ENCODE peak calls at places on chromosomes 11 and 22, in nine cellular contexts. One of them, this sample, is unnamed.

GRCh38 chr11:85680897-85681296 is 5.1 kb downstream of the CCDC89 start:
- DNase-seq in H9: peak; percentile 33
- DNase-seq in HFF-Myc: no peak
- DNase-seq in AML-193: no peak
- DNase-seq in activated CD4-positive, CD25-positive, alpha-beta regulatory T cell treated with anti-CD3 and anti-CD28 coated beads, Interleukin-2, amount 50 U/mL, for 72 hours: no peak
- DNase-seq in choroid plexus epithelial cell: no peak
- DNase-seq in fibroblast of lung: no peak
- DNase-seq in NCI-H1930: no peak
- DNase-seq in activated T-helper 1 cell treated with Interleukin-2 at 50 U/mL for 16 hours: no peak
- DNase-seq in this sample: no peak

GRCh38 chr11:131108780-131109179 is 192.5 kb upstream of the SNX19 start:
- DNase-seq in H9: no peak
- DNase-seq in HFF-Myc: no peak
- DNase-seq in AML-193: no peak
- DNase-seq in activated CD4-positive, CD25-positive, alpha-beta regulatory T cell treated with anti-CD3 and anti-CD28 coated beads, Interleukin-2, amount 50 U/mL, for 72 hours: no peak
- DNase-seq in choroid plexus epithelial cell: no peak
- DNase-seq in fibroblast of lung: no peak
- DNase-seq in NCI-H1930: no peak
- DNase-seq in activated T-helper 1 cell treated with Interleukin-2 at 50 U/mL for 16 hours: no peak
- DNase-seq in this sample: no peak

GRCh38 chr11:3357994-3358676 is 20.8 kb downstream of the ZNF195 start:
- DNase-seq in H9: no peak
- DNase-seq in HFF-Myc: no peak
- DNase-seq in AML-193: no peak
- DNase-seq in activated CD4-positive, CD25-positive, alpha-beta regulatory T cell treated with anti-CD3 and anti-CD28 coated beads, Interleukin-2, amount 50 U/mL, for 72 hours: no peak
- DNase-seq in choroid plexus epithelial cell: no peak
- DNase-seq in fibroblast of lung: no peak
- DNase-seq in NCI-H1930: no peak
- DNase-seq in activated T-helper 1 cell treated with Interleukin-2 at 50 U/mL for 16 hours: no peak
- DNase-seq in this sample: no peak

GRCh38 chr11:86910592-86910991 is 44.6 kb downstream of the FZD4 start:
- DNase-seq in H9: no peak
- DNase-seq in HFF-Myc: no peak
- DNase-seq in AML-193: no peak
- DNase-seq in activated CD4-positive, CD25-positive, alpha-beta regulatory T cell treated with anti-CD3 and anti-CD28 coated beads, Interleukin-2, amount 50 U/mL, for 72 hours: no peak
- DNase-seq in choroid plexus epithelial cell: no peak
- DNase-seq in fibroblast of lung: no peak
- DNase-seq in NCI-H1930: no peak
- DNase-seq in activated T-helper 1 cell treated with Interleukin-2 at 50 U/mL for 16 hours: no peak
- DNase-seq in this sample: no peak

GRCh38 chr11:128563942-128564641 is 23.3 kb downstream of the ETS1 start:
- DNase-seq in H9: no peak
- DNase-seq in HFF-Myc: no peak
- DNase-seq in AML-193: no peak
- DNase-seq in activated CD4-positive, CD25-positive, alpha-beta regulatory T cell treated with anti-CD3 and anti-CD28 coated beads, Interleukin-2, amount 50 U/mL, for 72 hours: no peak
- DNase-seq in choroid plexus epithelial cell: no peak
- DNase-seq in fibroblast of lung: no peak
- DNase-seq in NCI-H1930: no peak
- DNase-seq in activated T-helper 1 cell treated with Interleukin-2 at 50 U/mL for 16 hours: no peak
- DNase-seq in this sample: no peak

GRCh38 chr22:34129691-34130486 is 209.6 kb upstream of the LARGE1 start:
- DNase-seq in H9: no peak
- DNase-seq in HFF-Myc: no peak
- DNase-seq in AML-193: no peak
- DNase-seq in activated CD4-positive, CD25-positive, alpha-beta regulatory T cell treated with anti-CD3 and anti-CD28 coated beads, Interleukin-2, amount 50 U/mL, for 72 hours: no peak
- DNase-seq in choroid plexus epithelial cell: no peak
- DNase-seq in fibroblast of lung: no peak
- DNase-seq in NCI-H1930: no peak
- DNase-seq in activated T-helper 1 cell treated with Interleukin-2 at 50 U/mL for 16 hours: no peak
- DNase-seq in this sample: no peak

GRCh38 chr22:20424937-20425587 is 12.6 kb downstream of the SCARF2 start:
- DNase-seq in H9: peak; percentile 96
- DNase-seq in HFF-Myc: no peak
- DNase-seq in AML-193: no peak
- DNase-seq in activated CD4-positive, CD25-positive, alpha-beta regulatory T cell treated with anti-CD3 and anti-CD28 coated beads, Interleukin-2, amount 50 U/mL, for 72 hours: no peak
- DNase-seq in choroid plexus epithelial cell: no peak
- DNase-seq in fibroblast of lung: no peak
- DNase-seq in NCI-H1930: no peak
- DNase-seq in activated T-helper 1 cell treated with Interleukin-2 at 50 U/mL for 16 hours: no peak
- DNase-seq in this sample: peak; percentile 62

GRCh38 chr11:109089144-109089543 is 332.8 kb upstream of the C11orf87 start:
- DNase-seq in H9: no peak
- DNase-seq in HFF-Myc: no peak
- DNase-seq in AML-193: no peak
- DNase-seq in activated CD4-positive, CD25-positive, alpha-beta regulatory T cell treated with anti-CD3 and anti-CD28 coated beads, Interleukin-2, amount 50 U/mL, for 72 hours: no peak
- DNase-seq in choroid plexus epithelial cell: no peak
- DNase-seq in fibroblast of lung: no peak
- DNase-seq in NCI-H1930: no peak
- DNase-seq in activated T-helper 1 cell treated with Interleukin-2 at 50 U/mL for 16 hours: no peak
- DNase-seq in this sample: no peak

GRCh38 chr11:133619397-133619796 is 87.1 kb upstream of the OPCML start:
- DNase-seq in H9: peak; percentile 50
- DNase-seq in HFF-Myc: no peak
- DNase-seq in AML-193: no peak
- DNase-seq in activated CD4-positive, CD25-positive, alpha-beta regulatory T cell treated with anti-CD3 and anti-CD28 coated beads, Interleukin-2, amount 50 U/mL, for 72 hours: no peak
- DNase-seq in choroid plexus epithelial cell: no peak
- DNase-seq in fibroblast of lung: no peak
- DNase-seq in NCI-H1930: no peak
- DNase-seq in activated T-helper 1 cell treated with Interleukin-2 at 50 U/mL for 16 hours: no peak
- DNase-seq in this sample: no peak

GRCh38 chr11:3086114-3086513 is 28.9 kb upstream of the CARS1 start:
- DNase-seq in H9: no peak
- DNase-seq in HFF-Myc: no peak
- DNase-seq in AML-193: no peak
- DNase-seq in activated CD4-positive, CD25-positive, alpha-beta regulatory T cell treated with anti-CD3 and anti-CD28 coated beads, Interleukin-2, amount 50 U/mL, for 72 hours: no peak
- DNase-seq in choroid plexus epithelial cell: no peak
- DNase-seq in fibroblast of lung: no peak
- DNase-seq in NCI-H1930: no peak
- DNase-seq in activated T-helper 1 cell treated with Interleukin-2 at 50 U/mL for 16 hours: no peak
- DNase-seq in this sample: no peak

GRCh38 chr22:48827228-48827810 is 1000.4 kb downstream of the BRD1 start:
- DNase-seq in H9: no peak
- DNase-seq in HFF-Myc: no peak
- DNase-seq in AML-193: no peak
- DNase-seq in activated CD4-positive, CD25-positive, alpha-beta regulatory T cell treated with anti-CD3 and anti-CD28 coated beads, Interleukin-2, amount 50 U/mL, for 72 hours: no peak
- DNase-seq in choroid plexus epithelial cell: peak; percentile 4
- DNase-seq in fibroblast of lung: no peak
- DNase-seq in NCI-H1930: no peak
- DNase-seq in activated T-helper 1 cell treated with Interleukin-2 at 50 U/mL for 16 hours: no peak
- DNase-seq in this sample: no peak

GRCh38 chr22:36383110-36383581 is 4.6 kb downstream of the MYH9 start:
- DNase-seq in H9: no peak
- DNase-seq in HFF-Myc: peak; percentile 83
- DNase-seq in AML-193: peak; percentile 34
- DNase-seq in activated CD4-positive, CD25-positive, alpha-beta regulatory T cell treated with anti-CD3 and anti-CD28 coated beads, Interleukin-2, amount 50 U/mL, for 72 hours: peak; percentile 62
- DNase-seq in choroid plexus epithelial cell: peak; percentile 95
- DNase-seq in fibroblast of lung: peak; percentile 77
- DNase-seq in NCI-H1930: no peak
- DNase-seq in activated T-helper 1 cell treated with Interleukin-2 at 50 U/mL for 16 hours: no peak
- DNase-seq in this sample: no peak

GRCh38 chr11:1158681-1159525 is 1.1 kb downstream of the MUC5AC start:
- DNase-seq in H9: peak; percentile 21
- DNase-seq in HFF-Myc: no peak
- DNase-seq in AML-193: no peak
- DNase-seq in activated CD4-positive, CD25-positive, alpha-beta regulatory T cell treated with anti-CD3 and anti-CD28 coated beads, Interleukin-2, amount 50 U/mL, for 72 hours: peak; percentile 28
- DNase-seq in choroid plexus epithelial cell: no peak
- DNase-seq in fibroblast of lung: no peak
- DNase-seq in NCI-H1930: no peak
- DNase-seq in activated T-helper 1 cell treated with Interleukin-2 at 50 U/mL for 16 hours: no peak
- DNase-seq in this sample: no peak

GRCh38 chr22:41197808-41198585 is 7.1 kb upstream of the L3MBTL2 start:
- DNase-seq in H9: no peak
- DNase-seq in HFF-Myc: no peak
- DNase-seq in AML-193: peak; percentile 70
- DNase-seq in activated CD4-positive, CD25-positive, alpha-beta regulatory T cell treated with anti-CD3 and anti-CD28 coated beads, Interleukin-2, amount 50 U/mL, for 72 hours: peak; percentile 51
- DNase-seq in choroid plexus epithelial cell: no peak
- DNase-seq in fibroblast of lung: no peak
- DNase-seq in NCI-H1930: peak; percentile 19
- DNase-seq in activated T-helper 1 cell treated with Interleukin-2 at 50 U/mL for 16 hours: peak; percentile 32
- DNase-seq in this sample: peak; percentile 43

This sample was measured in H54.